ENCODE peak calls at places on chromosomes 16 and 17, in four cellular contexts. O is K562, N is HL-60, C is GM12878. X is an unnamed sample.

GRCh38 chr17:70357196-70357595 is 187.9 kb downstream of the KCNJ2 start:
- DNase-seq in O (no peak), N (no peak), C (no peak), X (no peak)

GRCh38 chr17:78899361-78900260 is 3.4 kb downstream of the CEP295NL start:
- DNase-seq in O (no peak), N (no peak), C (no peak), X (no peak)

GRCh38 chr16:88650749-88651275 is at the start of gene CYBA:
- DNase-seq in O (peak; percentile 96), N (peak; percentile 71), C (peak; percentile 49), X (peak; percentile 99)

GRCh38 chr17:62778990-62779681 is 29.0 kb downstream of the MARCHF10 start:
- DNase-seq in O (peak; percentile 20), N (no peak), C (no peak), X (no peak)

GRCh38 chr17:4485676-4486646 is 12.7 kb upstream of the SPNS2 start:
- DNase-seq in O (no peak), N (no peak), C (no peak), X (peak; percentile 57)

GRCh38 chr16:75151798-75152197 is 3.5 kb downstream of the ZFP1 start:
- DNase-seq in O (no peak), N (no peak), C (no peak), X (no peak)

GRCh38 chr17:60106377-60107059 is 27.8 kb upstream of the HEATR6 start:
- DNase-seq in O (no peak), N (no peak), C (no peak), X (no peak)

GRCh38 chr17:58376472-58376921 is 24.5 kb upstream of the SUPT4H1 start:
- DNase-seq in O (no peak), N (no peak), C (no peak), X (no peak)

GRCh38 chr16:73432794-73433455 is 385.0 kb upstream of the ZFHX3 start:
- DNase-seq in O (no peak), N (no peak), C (no peak), X (no peak)

GRCh38 chr17:40351185-40352043 is 13.1 kb downstream of the GJD3 start:
- DNase-seq in O (no peak), N (no peak), C (no peak), X (no peak)

GRCh38 chr16:66653581-66654350 is 42.8 kb downstream of the CMTM4 start:
- DNase-seq in O (no peak), N (no peak), C (no peak), X (no peak)

GRCh38 chr17:57586099-57586702 is 158.9 kb downstream of the CCDC182 start:
- DNase-seq in O (no peak), N (no peak), C (no peak), X (no peak)

GRCh38 chr17:10907370-10907769 is 69.5 kb upstream of the PIRT start:
- DNase-seq in O (no peak), N (no peak), C (no peak), X (no peak)

GRCh38 chr16:86823895-86824671 is 245.7 kb downstream of the FOXL1 start:
- DNase-seq in O (no peak), N (no peak), C (no peak), X (no peak)

GRCh38 chr17:18967806-18968744 is 16.1 kb downstream of the SLC5A10 start:
- DNase-seq in O (peak; percentile 40), N (no peak), C (no peak), X (no peak)

DNA sequence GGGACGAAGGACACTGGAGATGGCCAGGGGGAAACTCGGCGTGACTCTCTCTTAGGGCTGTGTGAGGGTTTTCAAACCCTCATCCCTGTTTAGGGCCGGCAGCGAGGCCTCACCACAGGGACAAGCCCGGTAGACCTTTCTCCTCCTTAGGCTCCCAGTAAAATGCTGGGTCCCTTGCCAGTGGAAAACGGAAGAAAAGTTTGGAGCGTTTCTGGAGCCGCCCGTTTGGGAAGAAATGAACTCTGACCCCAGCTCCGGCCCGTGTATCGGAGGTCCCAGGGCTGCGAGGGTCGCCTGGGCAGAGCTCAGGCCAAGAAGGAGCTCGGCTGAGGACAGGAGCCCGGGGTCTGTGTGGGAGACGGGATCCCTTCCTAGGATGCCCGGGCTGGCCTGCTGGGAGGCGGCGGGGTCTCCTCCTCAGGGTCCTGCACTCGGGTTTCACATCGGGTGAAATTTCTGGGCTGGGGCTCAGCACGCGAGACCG is 23.2 kb downstream of the ZNF213 start:
- DNase-seq in O (no peak), N (no peak), C (no peak), X (no peak)
- TF ChIP-seq SPI1 in O (no peak), N (no peak), C (no peak), X (no peak)

DNA sequence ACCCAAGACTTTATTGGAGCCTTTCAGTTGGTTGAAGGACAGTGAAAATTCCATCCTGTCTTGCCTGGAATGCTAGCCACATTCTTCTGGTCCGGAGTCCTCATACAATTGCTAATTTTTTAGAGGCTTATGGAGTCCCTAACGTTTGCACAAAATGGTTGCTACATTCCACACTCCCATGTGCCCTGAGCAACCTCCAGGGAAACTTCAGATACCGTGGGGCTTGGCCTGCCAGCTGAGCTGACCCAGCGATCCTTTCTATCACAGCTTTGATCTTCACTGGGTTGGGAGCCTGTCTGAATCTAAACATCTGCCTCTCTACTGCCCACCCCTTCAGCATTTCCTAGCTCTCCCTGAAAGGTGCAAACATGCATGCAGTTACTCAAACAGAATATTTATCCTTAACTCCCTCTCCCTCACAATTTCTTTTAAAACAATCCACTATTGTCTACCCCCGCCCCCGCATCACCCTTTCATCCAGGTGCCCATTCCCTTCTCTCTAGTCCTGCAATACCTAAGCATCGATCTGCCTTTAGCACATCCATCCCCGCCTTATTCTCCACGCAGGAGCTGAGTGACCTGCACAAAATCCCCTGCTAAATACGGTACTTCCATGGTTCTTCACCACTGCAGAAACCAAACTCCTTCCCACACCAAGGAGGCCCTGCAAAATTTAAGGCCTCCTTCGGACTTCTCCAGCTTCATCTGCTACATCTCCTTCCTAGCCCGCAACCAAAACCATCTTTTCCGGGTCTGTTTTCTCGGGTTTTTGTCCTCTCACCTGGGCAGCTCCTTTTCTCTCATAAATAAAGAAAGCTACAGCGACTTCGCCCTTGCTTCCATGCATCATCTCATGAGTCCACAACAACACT is 795 bp upstream of the GAN start:
- DNase-seq in O (no peak), N (no peak), C (no peak), X (no peak)
- TF ChIP-seq SPI1 in O (no peak), N (no peak), C (no peak), X (no peak)

GRCh38 chr17:48545022-48545376 is at the start of gene HOXB2:
- DNase-seq in O (peak; percentile 69), N (no peak), C (no peak), X (no peak)
- TF ChIP-seq SPI1 in O (no peak), N (no peak), C (no peak), X (no peak)

DNA sequence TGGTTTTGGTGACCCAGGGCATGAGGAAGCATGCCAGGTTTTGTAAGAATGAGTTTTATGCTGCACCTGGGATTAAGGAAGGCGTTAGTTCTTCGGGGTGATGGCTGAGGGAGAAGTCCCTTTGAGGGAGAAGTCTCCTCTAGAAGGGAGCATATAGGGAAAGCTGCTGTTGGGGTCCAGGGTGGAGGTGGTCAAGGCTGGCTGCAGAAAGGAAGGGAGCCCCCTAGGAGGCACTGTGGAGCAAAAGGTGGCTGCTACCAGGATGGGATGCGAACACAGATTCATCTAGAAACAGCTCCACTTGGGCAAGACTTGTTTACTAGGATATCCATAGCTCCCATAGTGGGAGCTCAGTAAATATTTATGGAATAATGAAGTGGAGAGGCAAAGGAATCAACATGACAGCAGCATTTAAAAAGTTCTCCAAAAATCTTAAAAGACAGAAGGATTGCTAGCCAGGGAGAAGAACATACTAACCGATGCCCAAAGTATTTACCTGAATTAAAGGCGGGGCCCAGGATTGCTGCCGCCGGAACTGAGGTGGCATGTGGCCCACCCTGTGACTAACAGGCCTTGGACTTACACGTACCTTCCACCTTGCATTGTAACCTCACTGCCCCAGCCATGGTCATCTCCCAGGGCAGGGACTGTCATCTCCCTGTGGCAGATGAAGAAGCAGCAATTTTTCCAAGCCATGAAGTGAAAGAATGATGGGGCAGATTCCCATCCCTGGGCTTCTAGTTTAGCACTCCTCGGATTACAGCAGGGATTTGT is 7.1 kb upstream of the LPCAT2 start:
- DNase-seq in O (peak; percentile 44), N (no peak), C (no peak), X (no peak)
- TF ChIP-seq SPI1 in O (no peak), N (no peak), C (no peak), X (no peak)

GRCh38 chr17:8081876-8082275 is 5.6 kb downstream of the ALOX12B start:
- DNase-seq in O (no peak), N (no peak), C (no peak), X (no peak)

GRCh38 chr17:8082312-8082711 is 5.2 kb downstream of the ALOX12B start:
- DNase-seq in O (peak; percentile 37), N (no peak), C (no peak), X (no peak)

GRCh38 chr17:8080208-8080798 is 7.2 kb downstream of the ALOX12B start:
- DNase-seq in O (no peak), N (no peak), C (no peak), X (no peak)

GRCh38 chr17:8079291-8080207 is 8.0 kb downstream of the ALOX12B start:
- DNase-seq in O (peak; percentile 76), N (no peak), C (no peak), X (peak; percentile 97)

DNA sequence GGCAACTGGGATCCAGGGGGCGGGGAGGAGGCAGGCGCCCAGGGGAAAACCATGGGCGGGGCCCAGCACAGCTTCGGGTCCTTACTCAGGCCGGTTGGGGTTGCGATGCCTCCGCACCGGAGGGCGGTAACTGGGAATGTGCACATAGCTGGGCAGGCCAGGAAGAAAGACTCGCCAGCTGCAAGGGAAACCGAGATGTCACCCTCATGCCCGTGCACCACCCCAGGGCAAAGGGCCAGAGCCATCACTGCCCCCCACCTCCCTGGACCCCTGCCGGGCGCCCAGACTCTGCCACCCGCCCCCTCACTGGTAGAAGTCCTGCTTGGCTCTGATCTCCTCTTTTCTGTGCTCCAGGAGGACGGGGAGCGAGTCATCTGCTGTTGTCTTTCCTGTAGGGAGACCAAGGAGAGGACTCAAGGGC is 6.7 kb downstream of the ALOX12B start:
- DNase-seq in O (no peak), N (no peak), C (no peak), X (no peak)
- TF ChIP-seq SPI1 in O (no peak), N (no peak), C (no peak), X (no peak)

DNA sequence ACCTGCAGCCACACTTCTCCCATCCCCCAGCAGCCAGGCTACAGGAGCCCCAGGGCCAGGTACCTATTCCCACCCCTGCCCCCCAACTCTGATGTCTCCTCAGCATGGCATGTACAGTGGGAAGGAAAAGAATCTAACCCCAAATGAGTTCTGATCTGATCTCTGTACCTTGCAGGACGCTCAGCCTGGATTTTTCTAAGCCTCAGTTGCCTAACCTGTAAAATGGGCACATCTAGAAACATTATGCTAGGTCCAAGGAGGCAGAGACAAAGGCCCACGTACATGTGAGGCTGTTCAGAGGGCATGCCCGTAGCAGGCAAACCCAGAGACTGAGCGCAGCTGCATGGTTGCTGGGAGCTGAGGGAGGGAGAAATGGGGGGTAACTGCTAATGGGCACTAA is 35.1 kb downstream of the SLC38A8 start:
- DNase-seq in O (no peak), N (no peak), C (no peak), X (no peak)
- TF ChIP-seq SPI1 in O (no peak), N (no peak), C (no peak), X (no peak)

GRCh38 chr17:73402466-73402865 is 90.7 kb upstream of the CDC42EP4 start:
- DNase-seq in O (no peak), N (no peak), C (no peak), X (no peak)
- TF ChIP-seq SPI1 in O (no peak), N (no peak), C (no peak), X (no peak)